ENCODE peak calls at places on chromosomes 13 and 19, in seven cellular contexts. T, R, E, C, B, O and P are unnamed samples.
A peak's percentile ranks its signal among the peaks of the same experiment; 100 is the strongest.

GRCh38 chr19:15426485-15427349 is 7.9 kb upstream of the AKAP8L start:
- DNase-seq in T (no peak), R (no peak), E (no peak), C (no peak), B (no peak), O (no peak), P (no peak)

GRCh38 chr19:17327654-17328516 is 6.8 kb downstream of the ANO8 start:
- DNase-seq in T (peak; percentile 89), R (peak; percentile 65), E (peak; percentile 87), C (no peak), B (no peak), O (no peak), P (peak; percentile 80)

GRCh38 chr19:49445997-49446396 is 4.7 kb upstream of the SLC17A7 start:
- DNase-seq in T (no peak), R (no peak), E (no peak), C (no peak), B (no peak), O (no peak), P (no peak)

GRCh38 chr13:98485561-98485960 is 91.3 kb downstream of the STK24 start:
- DNase-seq in T (no peak), R (no peak), E (no peak), C (no peak), B (no peak), O (no peak), P (no peak)

GRCh38 chr13:108176685-108177274 is 38.6 kb downstream of the LIG4 start:
- DNase-seq in T (peak; percentile 37), R (peak; percentile 31), E (no peak), C (no peak), B (no peak), O (no peak), P (no peak)

GRCh38 chr19:45560686-45561085 is 23.9 kb downstream of the OPA3 start:
- DNase-seq in T (no peak), R (no peak), E (no peak), C (no peak), B (no peak), O (no peak), P (no peak)

GRCh38 chr19:17243854-17244617 is 1.7 kb downstream of the NR2F6 start:
- DNase-seq in T (peak; percentile 70), R (peak; percentile 60), E (no peak), C (no peak), B (no peak), O (no peak), P (no peak)

GRCh38 chr19:19475845-19476828 is 39.2 kb downstream of the TSSK6 start:
- DNase-seq in T (no peak), R (no peak), E (no peak), C (no peak), B (no peak), O (no peak), P (no peak)

GRCh38 chr13:38053896-38054295 is 184.3 kb upstream of the TRPC4 start:
- DNase-seq in T (no peak), R (no peak), E (no peak), C (no peak), B (no peak), O (no peak), P (no peak)

GRCh38 chr19:42286349-42287016 is 15.4 kb upstream of the PRR19 start:
- DNase-seq in T (no peak), R (peak; percentile 70), E (no peak), C (no peak), B (no peak), O (no peak), P (peak; percentile 79)

GRCh38 chr19:42065051-42065450 is 5.0 kb downstream of the GRIK5 start:
- DNase-seq in T (no peak), R (no peak), E (no peak), C (no peak), B (no peak), O (no peak), P (no peak)

GRCh38 chr13:21583496-21583895 is 20.5 kb downstream of the MICU2 start:
- DNase-seq in T (no peak), R (no peak), E (no peak), C (peak; percentile 3), B (no peak), O (no peak), P (no peak)

GRCh38 chr19:2426661-2427322 is 594 bp downstream of the TIMM13 start:
- DNase-seq in T (peak; percentile 53), R (peak; percentile 41), E (no peak), C (no peak), B (no peak), O (no peak), P (no peak)

GRCh38 chr13:45554604-45555109 is 60.9 kb downstream of the ERICH6B start:
- DNase-seq in T (no peak), R (no peak), E (no peak), C (no peak), B (no peak), O (peak; percentile 46), P (no peak)

GRCh38 chr13:26961890-26962615 is 201.5 kb upstream of the GPR12 start:
- DNase-seq in T (peak; percentile 82), R (peak; percentile 80), E (no peak), C (no peak), B (no peak), O (no peak), P (no peak)

GRCh38 chr19:28492616-28493015 is 720.3 kb downstream of the UQCRFS1 start:
- DNase-seq in T (no peak), R (no peak), E (no peak), C (no peak), B (no peak), O (no peak), P (no peak)

GRCh38 chr13:95355491-95355890 is 54.2 kb upstream of the ABCC4 start:
- DNase-seq in T (no peak), R (no peak), E (no peak), C (no peak), B (no peak), O (no peak), P (no peak)

GRCh38 chr19:38455031-38455430 is 21.5 kb downstream of the RYR1 start:
- DNase-seq in T (no peak), R (no peak), E (no peak), C (no peak), B (no peak), O (no peak), P (no peak)

GRCh38 chr19:45924891-45925447 is 10.4 kb upstream of the NANOS2 start:
- DNase-seq in T (no peak), R (no peak), E (no peak), C (no peak), B (no peak), O (no peak), P (no peak)

GRCh38 chr13:72556945-72557344 is 170.5 kb downstream of the MZT1 start:
- DNase-seq in T (no peak), R (no peak), E (no peak), C (no peak), B (no peak), O (no peak), P (no peak)

GRCh38 chr13:107993239-107993948 is 221.9 kb downstream of the LIG4 start:
- DNase-seq in T (no peak), R (no peak), E (no peak), C (no peak), B (no peak), O (no peak), P (no peak)

GRCh38 chr13:22828081-22828480 is 352.7 kb upstream of the SGCG start:
- DNase-seq in T (no peak), R (no peak), E (no peak), C (no peak), B (no peak), O (no peak), P (no peak)

GRCh38 chr13:45953082-45953481 is 99.5 kb downstream of the ZC3H13 start:
- DNase-seq in T (no peak), R (no peak), E (no peak), C (no peak), B (no peak), O (no peak), P (no peak)

GRCh38 chr19:44948763-44949374 is 3.0 kb downstream of the APOC2 start:
- DNase-seq in T (no peak), R (no peak), E (no peak), C (no peak), B (no peak), O (no peak), P (no peak)

GRCh38 chr13:71303144-71303543 is 563.9 kb downstream of the DACH1 start:
- DNase-seq in T (no peak), R (no peak), E (no peak), C (no peak), B (no peak), O (no peak), P (no peak)
- TF ChIP-seq CTCF in T (no peak), R (no peak), E (no peak), C (peak; percentile 32), B (peak; percentile 18), O (no peak), P (no peak)

GRCh38 chr13:32499538-32500210 is 38.9 kb downstream of the N4BP2L2 start:
- DNase-seq in T (no peak), R (no peak), E (no peak), C (no peak), B (no peak), O (no peak), P (no peak)
- TF ChIP-seq POLR2AphosphoS5 in T (no peak), R (no peak), E (no peak), C (no peak), B (no peak), O (no peak), P (no peak)

GRCh38 chr13:48429036-48429435 is 16.1 kb upstream of the LPAR6 start:
- DNase-seq in T (no peak), R (no peak), E (no peak), C (no peak), B (no peak), O (no peak), P (no peak)

GRCh38 chr13:48431431-48431830 is 18.5 kb upstream of the LPAR6 start:
- DNase-seq in T (no peak), R (no peak), E (no peak), C (no peak), B (no peak), O (no peak), P (no peak)

GRCh38 chr13:48429886-48430285 is 17.0 kb upstream of the LPAR6 start:
- DNase-seq in T (no peak), R (no peak), E (no peak), C (no peak), B (no peak), O (no peak), P (no peak)

GRCh38 chr13:48434203-48434602 is 21.3 kb upstream of the LPAR6 start:
- DNase-seq in T (no peak), R (no peak), E (no peak), C (no peak), B (no peak), O (no peak), P (no peak)

GRCh38 chr13:48431987-48432615 is 19.2 kb upstream of the LPAR6 start:
- DNase-seq in T (no peak), R (no peak), E (no peak), C (no peak), B (no peak), O (no peak), P (no peak)
- H3K27ac ChIP-seq in T (no peak overlapping the region), R (no peak overlapping the region), E (peak overlapping the region; percentile 50), C (no peak overlapping the region), B (peak overlapping the region; percentile 54), O (peak overlapping the region; percentile 57), P (peak overlapping the region; percentile 69)

GRCh38 chr19:40433391-40434216 is 7.8 kb upstream of the SERTAD1 start:
- DNase-seq in T (peak; percentile 92), R (peak; percentile 91), E (peak; percentile 87), C (no peak), B (no peak), O (no peak), P (peak; percentile 92)
- TF ChIP-seq CTCF in T (no peak), R (no peak), E (peak; percentile 13), C (no peak), B (no peak), O (no peak), P (no peak)

GRCh38 chr13:39909634-39910033 is 254.2 kb downstream of the COG6 start:
- DNase-seq in T (no peak), R (no peak), E (no peak), C (no peak), B (no peak), O (no peak), P (no peak)
- TF ChIP-seq POLR2AphosphoS5 in T (no peak), R (no peak), E (no peak), C (no peak), B (no peak), O (no peak), P (no peak)